ENCODE peak calls at places on chromosomes 1 and 21, in eight cellular contexts. X is cardiac muscle cell, N is prostate gland, M is psoas muscle, S is sigmoid colon, K is AG04450, Q is heart right ventricle, A is AG10803. J is an unnamed sample.

GRCh38 chr1:19385869-19386591 is 73.9 kb downstream of the SLC66A1 start:
- DNase-seq in Q (peak; percentile 40), N (peak; percentile 88), X (no peak), K (no peak), M (peak; percentile 55), A (peak; percentile 76), S (peak; percentile 86), J (peak; percentile 74)

GRCh38 chr1:24277420-24278169 is 41.6 kb upstream of the GRHL3 start:
- DNase-seq in M (no peak), K (no peak), Q (no peak), N (no peak), A (peak; percentile 90), X (no peak), S (peak; percentile 4), J (no peak)

GRCh38 chr1:207321790-207322530 is 482 bp downstream of the CD55 start:
- DNase-seq in S (no peak), M (no peak), K (no peak), N (no peak), X (peak; percentile 11), Q (no peak), A (peak; percentile 37), J (peak; percentile 19)

GRCh38 chr1:3639397-3639911 is 10.4 kb downstream of the WRAP73 start:
- DNase-seq in K (no peak), X (no peak), Q (no peak), A (no peak), S (no peak), N (no peak), M (no peak), J (no peak)

GRCh38 chr1:166988976-166989515 is at the start of gene MAEL:
- DNase-seq in K (no peak), N (no peak), Q (no peak), A (no peak), S (no peak), X (no peak), M (no peak), J (no peak)

GRCh38 chr1:214637722-214638473 is 34.9 kb downstream of the CENPF start:
- DNase-seq in A (peak; percentile 67), M (no peak), S (no peak), Q (no peak), N (no peak), K (peak; percentile 24), X (peak; percentile 40), J (peak; percentile 56)

GRCh38 chr1:82225407-82226197 is 424.9 kb downstream of the ADGRL2 start:
- DNase-seq in M (no peak), X (no peak), Q (no peak), A (peak; percentile 5), N (no peak), K (no peak), S (no peak), J (no peak)

GRCh38 chr1:219126267-219126862 is 47.3 kb upstream of the LYPLAL1 start:
- DNase-seq in M (no peak), N (peak; percentile 10), S (no peak), X (no peak), K (no peak), A (peak; percentile 55), Q (no peak), J (peak; percentile 9)

GRCh38 chr1:916173-917075 is 7.3 kb upstream of the SAMD11 start:
- DNase-seq in N (no peak), K (no peak), X (no peak), S (peak; percentile 60), Q (peak; percentile 6), M (peak; percentile 36), A (no peak), J (no peak)

DNA sequence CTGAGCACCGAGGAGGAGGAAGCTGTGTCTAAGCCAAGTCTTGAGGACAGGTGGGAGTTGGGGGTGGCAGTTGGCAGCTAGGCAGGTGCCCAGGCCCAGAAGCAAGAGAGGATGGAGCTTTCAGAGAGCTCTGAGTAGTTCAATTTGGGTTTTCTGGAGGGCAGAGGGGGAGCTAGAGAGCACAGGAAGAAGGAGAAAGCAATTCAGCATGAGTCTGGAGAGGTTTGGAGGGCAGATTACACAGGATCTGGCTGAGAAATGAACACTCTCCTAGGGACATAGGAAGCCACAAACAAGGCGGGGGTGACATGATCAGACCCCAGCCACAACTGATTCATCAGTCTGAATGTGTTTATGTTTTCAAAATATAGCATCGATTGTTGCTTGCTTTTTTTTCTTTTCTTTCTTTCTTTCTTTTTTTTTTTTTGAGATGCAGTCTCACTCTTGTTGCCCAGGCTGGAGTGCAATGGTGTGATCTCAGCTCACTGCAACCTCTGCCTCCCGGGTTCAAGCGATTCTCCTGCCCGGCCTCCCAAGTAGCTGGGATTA is 23.8 kb downstream of the PTPRF start:
- DNase-seq in X (peak; percentile 60), K (no peak), S (no peak), A (peak; percentile 48), M (no peak), N (no peak), Q (no peak), J (no peak)
- TF ChIP-seq CTCF in X (peak; percentile 69), K (peak; percentile 82), S (no peak), A (peak; percentile 68), M (no peak), N (no peak), Q (no peak), J (peak; percentile 39)

GRCh38 chr21:15279484-15279883 is 214.7 kb upstream of the NRIP1 start:
- DNase-seq in A (no peak), K (no peak), N (no peak), X (no peak), S (no peak), M (no peak), Q (no peak), J (no peak)
- H3K4me3 ChIP-seq in A (no peak overlapping the region), K (no peak overlapping the region), N (no peak overlapping the region), X (no peak overlapping the region), S (no peak overlapping the region), M (no peak overlapping the region), Q (no peak overlapping the region), J (no peak overlapping the region)

GRCh38 chr1:68791800-68792199 is 294.9 kb upstream of the DEPDC1 start:
- DNase-seq in Q (no peak), A (no peak), X (no peak), K (no peak), M (no peak), N (no peak), S (no peak), J (no peak)
- TF ChIP-seq CTCF in Q (no peak), A (no peak), X (no peak), K (no peak), M (no peak), N (no peak), S (no peak), J (no peak)

DNA sequence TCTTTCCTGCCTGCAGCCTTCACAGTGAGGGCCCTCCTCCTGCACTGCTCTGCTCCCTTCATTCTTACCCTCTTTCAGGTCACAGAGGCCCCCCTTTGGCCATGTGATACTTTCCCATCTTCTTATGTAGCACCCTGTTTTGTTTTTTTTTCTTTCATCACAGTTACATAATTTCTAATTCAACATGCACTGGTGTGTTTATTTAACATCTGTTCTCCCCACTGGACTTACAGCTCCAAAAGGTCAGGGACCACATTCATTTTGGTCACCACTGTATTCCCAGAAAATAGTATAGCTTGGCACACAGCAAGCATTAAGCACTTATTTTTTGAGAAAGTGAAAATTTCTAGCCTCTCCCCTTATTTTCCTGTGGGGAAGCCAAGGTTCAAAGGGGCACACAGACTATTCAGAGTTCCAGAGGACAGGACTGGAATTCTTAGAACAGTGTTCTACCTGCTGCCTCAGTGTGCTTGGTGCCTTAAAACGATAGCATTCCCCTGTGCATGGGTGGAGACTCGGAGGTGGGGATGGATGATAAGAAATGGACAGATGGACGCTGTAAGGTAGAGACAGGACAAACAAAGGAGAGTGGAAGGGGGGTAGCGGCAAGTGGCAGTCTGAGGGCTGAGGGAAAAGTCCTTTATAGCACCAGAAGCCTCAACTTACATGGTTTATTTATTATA is 5.3 kb downstream of the DENND2D start:
- DNase-seq in S (no peak), N (no peak), Q (no peak), K (no peak), M (no peak), A (no peak), X (no peak), J (no peak)
- H3K4me3 ChIP-seq in S (no peak overlapping the region), N (no peak overlapping the region), Q (no peak overlapping the region), K (no peak overlapping the region), M (no peak overlapping the region), A (no peak overlapping the region), X (no peak overlapping the region), J (no peak overlapping the region)

DNA sequence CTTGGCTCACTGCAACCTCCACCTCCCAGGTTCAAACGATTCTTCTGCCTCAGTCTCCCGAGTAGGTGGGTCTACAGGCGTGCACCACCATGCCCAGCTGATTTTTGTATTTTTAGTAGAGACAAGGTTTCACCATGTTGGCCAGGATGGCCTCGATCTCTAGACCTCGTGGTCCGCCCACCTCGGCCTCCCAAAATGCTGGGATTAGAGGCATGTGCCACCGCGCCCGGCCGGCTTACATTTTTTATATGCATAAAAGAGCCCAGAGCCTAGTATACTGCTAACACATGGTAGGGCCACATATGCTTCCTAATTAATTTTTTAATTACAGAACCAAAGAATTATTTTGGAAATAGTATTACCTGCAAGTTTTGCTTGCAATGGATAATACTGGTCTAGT is 1325.4 kb downstream of the PLA2G4A start:
- DNase-seq in S (peak; percentile 45), Q (no peak), X (no peak), A (no peak), N (no peak), K (no peak), M (no peak), J (no peak)
- TF ChIP-seq CTCF in S (no peak), Q (no peak), X (no peak), A (no peak), N (no peak), K (no peak), M (no peak), J (no peak)